ENCODE peak calls at places on chromosomes 7 and 10, in five cellular contexts. One of them, this sample, is unnamed.

GRCh38 chr7:96075510-96076349 is 246.2 kb downstream of the SLC25A13 start:
- DNase-seq in body of pancreas: peak
- DNase-seq in chondrocyte: no peak
- DNase-seq in stimulated activated CD8-positive, alpha-beta memory T cell treated with anti-CD3 and anti-CD28 coated beads, Interleukin-4, amount 100 ng/mL, for 24 hours: peak
- DNase-seq in central memory CD4-positive, alpha-beta T cell: peak
- DNase-seq in this sample: peak

GRCh38 chr7:3207387-3207786 is 93.7 kb upstream of the SDK1 start:
- DNase-seq in stimulated activated CD8-positive, alpha-beta memory T cell treated with anti-CD3 and anti-CD28 coated beads, Interleukin-4, amount 100 ng/mL, for 24 hours: no peak
- DNase-seq in chondrocyte: no peak
- DNase-seq in body of pancreas: no peak
- DNase-seq in central memory CD4-positive, alpha-beta T cell: no peak
- DNase-seq in this sample: no peak

GRCh38 chr10:33799944-33800323 is 465.5 kb upstream of the NRP1 start:
- DNase-seq in stimulated activated CD8-positive, alpha-beta memory T cell treated with anti-CD3 and anti-CD28 coated beads, Interleukin-4, amount 100 ng/mL, for 24 hours: no peak
- DNase-seq in central memory CD4-positive, alpha-beta T cell: no peak
- DNase-seq in body of pancreas: no peak
- DNase-seq in chondrocyte: no peak
- DNase-seq in this sample: no peak

GRCh38 chr7:89170628-89171027 is 375.1 kb upstream of the TEX47 start:
- DNase-seq in central memory CD4-positive, alpha-beta T cell: no peak
- DNase-seq in stimulated activated CD8-positive, alpha-beta memory T cell treated with anti-CD3 and anti-CD28 coated beads, Interleukin-4, amount 100 ng/mL, for 24 hours: no peak
- DNase-seq in chondrocyte: no peak
- DNase-seq in body of pancreas: no peak
- DNase-seq in this sample: no peak

GRCh38 chr7:155844019-155844453 is 31.8 kb upstream of the SHH start:
- DNase-seq in chondrocyte: no peak
- DNase-seq in central memory CD4-positive, alpha-beta T cell: no peak
- DNase-seq in body of pancreas: peak
- DNase-seq in stimulated activated CD8-positive, alpha-beta memory T cell treated with anti-CD3 and anti-CD28 coated beads, Interleukin-4, amount 100 ng/mL, for 24 hours: no peak
- DNase-seq in this sample: no peak

GRCh38 chr7:7795736-7796135 is 77.3 kb upstream of the RPA3 start:
- DNase-seq in body of pancreas: no peak
- DNase-seq in stimulated activated CD8-positive, alpha-beta memory T cell treated with anti-CD3 and anti-CD28 coated beads, Interleukin-4, amount 100 ng/mL, for 24 hours: no peak
- DNase-seq in central memory CD4-positive, alpha-beta T cell: no peak
- DNase-seq in chondrocyte: no peak
- DNase-seq in this sample: no peak

GRCh38 chr10:3363316-3364070 is 190.9 kb upstream of the PITRM1 start:
- DNase-seq in stimulated activated CD8-positive, alpha-beta memory T cell treated with anti-CD3 and anti-CD28 coated beads, Interleukin-4, amount 100 ng/mL, for 24 hours: no peak
- DNase-seq in central memory CD4-positive, alpha-beta T cell: no peak
- DNase-seq in chondrocyte: no peak
- DNase-seq in body of pancreas: no peak
- DNase-seq in this sample: no peak

GRCh38 chr7:38452615-38453014 is 178.6 kb downstream of the AMPH start:
- DNase-seq in chondrocyte: no peak
- DNase-seq in body of pancreas: no peak
- DNase-seq in central memory CD4-positive, alpha-beta T cell: no peak
- DNase-seq in stimulated activated CD8-positive, alpha-beta memory T cell treated with anti-CD3 and anti-CD28 coated beads, Interleukin-4, amount 100 ng/mL, for 24 hours: no peak
- DNase-seq in this sample: no peak

GRCh38 chr7:35753761-35754603 is 46.9 kb upstream of the SEPTIN7 start:
- DNase-seq in chondrocyte: no peak
- DNase-seq in stimulated activated CD8-positive, alpha-beta memory T cell treated with anti-CD3 and anti-CD28 coated beads, Interleukin-4, amount 100 ng/mL, for 24 hours: no peak
- DNase-seq in central memory CD4-positive, alpha-beta T cell: no peak
- DNase-seq in body of pancreas: no peak
- DNase-seq in this sample: no peak

GRCh38 chr10:30186371-30186875 is 127.0 kb upstream of the JCAD start:
- DNase-seq in chondrocyte: no peak
- DNase-seq in body of pancreas: no peak
- DNase-seq in stimulated activated CD8-positive, alpha-beta memory T cell treated with anti-CD3 and anti-CD28 coated beads, Interleukin-4, amount 100 ng/mL, for 24 hours: no peak
- DNase-seq in central memory CD4-positive, alpha-beta T cell: no peak
- DNase-seq in this sample: no peak

GRCh38 chr10:96587255-96588059 is 645 bp upstream of the TM9SF3 start:
- DNase-seq in body of pancreas: peak
- DNase-seq in chondrocyte: no peak
- DNase-seq in central memory CD4-positive, alpha-beta T cell: no peak
- DNase-seq in stimulated activated CD8-positive, alpha-beta memory T cell treated with anti-CD3 and anti-CD28 coated beads, Interleukin-4, amount 100 ng/mL, for 24 hours: no peak
- DNase-seq in this sample: peak

GRCh38 chr10:107914450-107915276 is 750.2 kb upstream of the SORCS1 start:
- DNase-seq in central memory CD4-positive, alpha-beta T cell: no peak
- DNase-seq in chondrocyte: no peak
- DNase-seq in stimulated activated CD8-positive, alpha-beta memory T cell treated with anti-CD3 and anti-CD28 coated beads, Interleukin-4, amount 100 ng/mL, for 24 hours: no peak
- DNase-seq in body of pancreas: peak
- DNase-seq in this sample: no peak

GRCh38 chr10:55144001-55144400 is 343.0 kb upstream of the PCDH15 start:
- DNase-seq in chondrocyte: no peak
- DNase-seq in body of pancreas: no peak
- DNase-seq in central memory CD4-positive, alpha-beta T cell: no peak
- DNase-seq in stimulated activated CD8-positive, alpha-beta memory T cell treated with anti-CD3 and anti-CD28 coated beads, Interleukin-4, amount 100 ng/mL, for 24 hours: no peak
- DNase-seq in this sample: no peak

GRCh38 chr7:90625562-90625961 is 29.4 kb downstream of the CDK14 start:
- DNase-seq in body of pancreas: peak
- DNase-seq in central memory CD4-positive, alpha-beta T cell: no peak
- DNase-seq in stimulated activated CD8-positive, alpha-beta memory T cell treated with anti-CD3 and anti-CD28 coated beads, Interleukin-4, amount 100 ng/mL, for 24 hours: no peak
- DNase-seq in chondrocyte: no peak
- DNase-seq in this sample: no peak

GRCh38 chr10:16828114-16828568 is 10.9 kb upstream of the RSU1 start:
- DNase-seq in chondrocyte: no peak
- DNase-seq in stimulated activated CD8-positive, alpha-beta memory T cell treated with anti-CD3 and anti-CD28 coated beads, Interleukin-4, amount 100 ng/mL, for 24 hours: peak
- DNase-seq in body of pancreas: peak
- DNase-seq in central memory CD4-positive, alpha-beta T cell: peak
- DNase-seq in this sample: peak

GRCh38 chr10:30784896-30785605 is 155.5 kb upstream of the LYZL2 start:
- DNase-seq in body of pancreas: peak
- DNase-seq in stimulated activated CD8-positive, alpha-beta memory T cell treated with anti-CD3 and anti-CD28 coated beads, Interleukin-4, amount 100 ng/mL, for 24 hours: peak
- DNase-seq in chondrocyte: no peak
- DNase-seq in central memory CD4-positive, alpha-beta T cell: no peak
- DNase-seq in this sample: no peak

GRCh38 chr7:64618785-64619456 is 47.0 kb upstream of the ZNF107 start:
- DNase-seq in body of pancreas: no peak
- DNase-seq in chondrocyte: no peak
- DNase-seq in central memory CD4-positive, alpha-beta T cell: peak
- DNase-seq in stimulated activated CD8-positive, alpha-beta memory T cell treated with anti-CD3 and anti-CD28 coated beads, Interleukin-4, amount 100 ng/mL, for 24 hours: no peak
- DNase-seq in this sample: no peak

GRCh38 chr7:96920713-96921112 is 84.6 kb upstream of the DLX6 start:
- DNase-seq in chondrocyte: no peak
- DNase-seq in central memory CD4-positive, alpha-beta T cell: no peak
- DNase-seq in stimulated activated CD8-positive, alpha-beta memory T cell treated with anti-CD3 and anti-CD28 coated beads, Interleukin-4, amount 100 ng/mL, for 24 hours: no peak
- DNase-seq in body of pancreas: no peak
- DNase-seq in this sample: no peak

GRCh38 chr7:65448824-65449504 is 75.3 kb downstream of the ZNF92 start:
- DNase-seq in central memory CD4-positive, alpha-beta T cell: no peak
- DNase-seq in chondrocyte: no peak
- DNase-seq in stimulated activated CD8-positive, alpha-beta memory T cell treated with anti-CD3 and anti-CD28 coated beads, Interleukin-4, amount 100 ng/mL, for 24 hours: no peak
- DNase-seq in body of pancreas: no peak
- DNase-seq in this sample: no peak

GRCh38 chr10:127424594-127425264 is 124.4 kb upstream of the NPS start:
- DNase-seq in body of pancreas: no peak
- DNase-seq in stimulated activated CD8-positive, alpha-beta memory T cell treated with anti-CD3 and anti-CD28 coated beads, Interleukin-4, amount 100 ng/mL, for 24 hours: no peak
- DNase-seq in chondrocyte: no peak
- DNase-seq in central memory CD4-positive, alpha-beta T cell: no peak
- DNase-seq in this sample: no peak

GRCh38 chr7:45292481-45292880 is 134.9 kb downstream of the RAMP3 start:
- DNase-seq in body of pancreas: no peak
- DNase-seq in stimulated activated CD8-positive, alpha-beta memory T cell treated with anti-CD3 and anti-CD28 coated beads, Interleukin-4, amount 100 ng/mL, for 24 hours: no peak
- DNase-seq in central memory CD4-positive, alpha-beta T cell: no peak
- DNase-seq in chondrocyte: no peak
- DNase-seq in this sample: no peak

GRCh38 chr7:73742338-73742752 is 3.7 kb upstream of the ABHD11 start:
- DNase-seq in chondrocyte: no peak
- DNase-seq in stimulated activated CD8-positive, alpha-beta memory T cell treated with anti-CD3 and anti-CD28 coated beads, Interleukin-4, amount 100 ng/mL, for 24 hours: no peak
- DNase-seq in body of pancreas: peak
- DNase-seq in central memory CD4-positive, alpha-beta T cell: no peak
- DNase-seq in this sample: no peak

GRCh38 chr10:120483006-120483405 is 26.0 kb downstream of the PLPP4 start:
- DNase-seq in body of pancreas: no peak
- DNase-seq in stimulated activated CD8-positive, alpha-beta memory T cell treated with anti-CD3 and anti-CD28 coated beads, Interleukin-4, amount 100 ng/mL, for 24 hours: no peak
- DNase-seq in chondrocyte: no peak
- DNase-seq in central memory CD4-positive, alpha-beta T cell: no peak
- DNase-seq in this sample: no peak

This sample was measured in stimulated activated CD4-positive, alpha-beta T cell treated with anti-CD3 and anti-CD28 coated beads, Interleukin-12 subunit alpha, Interleukin-12 subunit beta, amount 100 ng/mL, for 48 hours.